ENCODE peak calls at places on chromosomes 12 and 14, in eight cellular contexts. M, L, J, N, Q, A, O and W are unnamed samples.

GRCh38 chr12:122880668-122881067 is 15.3 kb downstream of the VPS37B start:
- DNase-seq in Q (peak; percentile 33), M (no peak), J (peak; percentile 73), A (peak; percentile 65), N (no peak), O (no peak), L (no peak), W (no peak)

GRCh38 chr14:63565448-63565847 is 22.3 kb upstream of the PPP2R5E start:
- DNase-seq in L (no peak), Q (no peak), A (no peak), M (no peak), O (no peak), J (no peak), N (no peak), W (no peak)

GRCh38 chr12:53543539-53543938 is 36.3 kb upstream of the NPFF start:
- DNase-seq in L (peak; percentile 77), O (no peak), N (no peak), Q (peak; percentile 34), M (no peak), A (peak; percentile 74), J (peak; percentile 75), W (peak; percentile 88)

GRCh38 chr14:65414961-65415589 is 2.5 kb downstream of the FUT8 start:
- DNase-seq in L (peak; percentile 40), Q (no peak), M (no peak), J (peak; percentile 37), N (peak; percentile 14), A (peak; percentile 12), O (no peak), W (no peak)

GRCh38 chr14:59570122-59570521 is 6.5 kb downstream of the CCDC175 start:
- DNase-seq in N (no peak), A (no peak), O (no peak), M (no peak), J (no peak), Q (no peak), L (no peak), W (peak; percentile 43)

GRCh38 chr12:64796205-64796845 is 28.1 kb upstream of the TBC1D30 start:
- DNase-seq in A (peak; percentile 91), L (peak; percentile 64), O (peak; percentile 33), J (peak; percentile 86), M (no peak), N (peak; percentile 74), Q (peak; percentile 55), W (peak; percentile 59)

GRCh38 chr14:20714593-20715250 is 26.2 kb downstream of the ANG start:
- DNase-seq in M (no peak), J (no peak), O (no peak), Q (no peak), L (no peak), A (no peak), N (peak; percentile 6), W (no peak)

GRCh38 chr14:104895207-104895785 is 29.4 kb upstream of the PLD4 start:
- DNase-seq in L (no peak), Q (no peak), M (no peak), J (no peak), A (no peak), O (no peak), N (no peak), W (no peak)

GRCh38 chr12:95368931-95369330 is 105.0 kb upstream of the METAP2 start:
- DNase-seq in J (no peak), O (no peak), Q (no peak), A (no peak), M (no peak), N (no peak), L (no peak), W (no peak)